ENCODE peak calls at places on chromosome 7, in nine cellular contexts. C is T-helper 2 cell, V is NCI-H1694 treated with DMSO at 0.1 percent for 48 hours, J is transverse colon, S is fibroblast of gingiva, G is neuronal stem cell, W is caudate nucleus, O is Panc1, X is hypothalamus. K is an unnamed sample.
A peak's percentile ranks its signal among the peaks of the same experiment; 100 is the strongest.

GRCh38 chr7:43764807-43765491 is 6.5 kb downstream of the BLVRA start:
- DNase-seq in C (no peak), V (no peak), J (no peak), S (peak; percentile 24), G (no peak), W (no peak), O (peak; percentile 63), X (no peak), K (no peak)

GRCh38 chr7:132251327-132251659 is 325.0 kb downstream of the PLXNA4 start:
- DNase-seq in C (no peak), V (peak; percentile 47), J (peak; percentile 88), S (no peak), G (peak; percentile 26), W (peak; percentile 31), O (no peak), X (peak; percentile 77), K (peak; percentile 88)

GRCh38 chr7:133830081-133830480 is 297.1 kb upstream of the LRGUK start:
- DNase-seq in C (no peak), V (no peak), J (no peak), S (no peak), G (no peak), W (no peak), O (no peak), X (no peak), K (no peak)

GRCh38 chr7:84549409-84549808 is 354.8 kb upstream of the SEMA3A start:
- DNase-seq in C (no peak), V (no peak), J (no peak), S (no peak), G (no peak), W (no peak), O (no peak), X (no peak), K (no peak)

GRCh38 chr7:142188159-142188558 is 69.7 kb downstream of the PRSS58 start:
- DNase-seq in C (peak; percentile 58), V (no peak), J (no peak), S (no peak), G (no peak), W (no peak), O (no peak), X (no peak), K (no peak)

GRCh38 chr7:97179454-97180104 is 62.1 kb downstream of the SDHAF3 start:
- DNase-seq in C (peak; percentile 64), V (peak; percentile 35), J (peak; percentile 23), S (peak; percentile 56), G (peak; percentile 53), W (peak; percentile 15), O (peak; percentile 43), X (peak; percentile 3), K (no peak)

GRCh38 chr7:32070051-32070405 is 179 bp downstream of the PDE1C start:
- DNase-seq in C (no peak), V (no peak), J (no peak), S (no peak), G (no peak), W (no peak), O (no peak), X (no peak), K (no peak)

GRCh38 chr7:36127075-36127740 is 25.8 kb upstream of the EEPD1 start:
- DNase-seq in C (no peak), V (peak; percentile 82), J (no peak), S (no peak), G (no peak), W (no peak), O (peak; percentile 46), X (no peak), K (no peak)

GRCh38 chr7:84629216-84629615 is 434.6 kb upstream of the SEMA3A start:
- DNase-seq in C (no peak), V (no peak), J (no peak), S (no peak), G (no peak), W (no peak), O (no peak), X (no peak), K (no peak)

GRCh38 chr7:86966920-86967319 is 92.5 kb downstream of the ELAPOR2 start:
- DNase-seq in C (no peak), V (no peak), J (no peak), S (no peak), G (no peak), W (no peak), O (no peak), X (no peak), K (no peak)

GRCh38 chr7:92781117-92781720 is 55.2 kb downstream of the CDK6 start:
- DNase-seq in C (no peak), V (no peak), J (no peak), S (peak; percentile 59), G (no peak), W (no peak), O (no peak), X (no peak), K (no peak)

GRCh38 chr7:154503962-154504550 is 451.9 kb downstream of the DPP6 start:
- DNase-seq in C (peak; percentile 13), V (peak; percentile 21), J (no peak), S (peak; percentile 4), G (peak; percentile 44), W (no peak), O (peak; percentile 41), X (no peak), K (no peak)

GRCh38 chr7:52260046-52260665 is 775.3 kb upstream of the POM121L12 start:
- DNase-seq in C (no peak), V (peak; percentile 3), J (no peak), S (no peak), G (peak; percentile 6), W (no peak), O (no peak), X (no peak), K (no peak)

GRCh38 chr7:113796557-113796956 is 122.3 kb downstream of the PPP1R3A start:
- DNase-seq in C (no peak), V (no peak), J (no peak), S (peak; percentile 55), G (no peak), W (no peak), O (no peak), X (no peak), K (no peak)

GRCh38 chr7:133633055-133633454 is 380.2 kb downstream of the EXOC4 start:
- DNase-seq in C (no peak), V (peak; percentile 0), J (no peak), S (peak; percentile 52), G (no peak), W (no peak), O (no peak), X (no peak), K (no peak)

GRCh38 chr7:100190059-100190711 is 12.5 kb downstream of the STAG3 start:
- DNase-seq in C (peak; percentile 71), V (no peak), J (no peak), S (peak; percentile 32), G (no peak), W (no peak), O (no peak), X (no peak), K (no peak)

GRCh38 chr7:76513817-76514799 is 3.8 kb downstream of the UPK3B start:
- DNase-seq in C (no peak), V (no peak), J (no peak), S (no peak), G (no peak), W (no peak), O (no peak), X (no peak), K (peak; percentile 69)

GRCh38 chr7:134627109-134627774 is 19.4 kb upstream of the BPGM start:
- DNase-seq in C (no peak), V (no peak), J (no peak), S (no peak), G (no peak), W (no peak), O (no peak), X (no peak), K (no peak)

GRCh38 chr7:64902806-64903721 is at the start of gene ZNF273:
- DNase-seq in C (peak; percentile 96), V (peak; percentile 86), J (peak; percentile 95), S (peak; percentile 83), G (peak; percentile 81), W (peak; percentile 76), O (peak; percentile 78), X (peak; percentile 84), K (peak; percentile 95)

GRCh38 chr7:26367219-26367711 is 75.6 kb downstream of the SNX10 start:
- DNase-seq in C (no peak), V (no peak), J (no peak), S (no peak), G (no peak), W (no peak), O (no peak), X (no peak), K (no peak)

GRCh38 chr7:1926908-1927306 is 256.8 kb downstream of the ELFN1 start:
- DNase-seq in C (peak; percentile 56), V (no peak), J (no peak), S (no peak), G (no peak), W (no peak), O (no peak), X (no peak), K (no peak)

GRCh38 chr7:18590744-18591340 is 95.3 kb downstream of the HDAC9 start:
- DNase-seq in C (no peak), V (peak; percentile 9), J (no peak), S (peak; percentile 68), G (peak; percentile 14), W (no peak), O (peak; percentile 45), X (no peak), K (no peak)

GRCh38 chr7:100472854-100473499 is 6.0 kb downstream of the TSC22D4 start:
- DNase-seq in C (no peak), V (no peak), J (no peak), S (no peak), G (no peak), W (no peak), O (no peak), X (no peak), K (peak; percentile 48)

GRCh38 chr7:151459726-151460473 is 20.0 kb upstream of the CRYGN start:
- DNase-seq in C (no peak), V (peak; percentile 33), J (peak; percentile 87), S (peak; percentile 96), G (peak; percentile 33), W (peak; percentile 52), O (peak; percentile 76), X (peak; percentile 49), K (peak; percentile 59)

GRCh38 chr7:48088559-48089414 is at the start of gene UPP1:
- DNase-seq in C (peak; percentile 93), V (peak; percentile 17), J (peak; percentile 97), S (peak; percentile 97), G (peak; percentile 79), W (peak; percentile 44), O (peak; percentile 91), X (peak; percentile 76), K (peak; percentile 97)

GRCh38 chr7:2399848-2400587 is 3.4 kb upstream of the CHST12 start:
- DNase-seq in C (peak; percentile 71), V (peak; percentile 42), J (peak; percentile 75), S (peak; percentile 92), G (no peak), W (no peak), O (peak; percentile 30), X (peak; percentile 45), K (peak; percentile 85)

GRCh38 chr7:105791926-105792325 is 84.5 kb downstream of the ATXN7L1 start:
- DNase-seq in C (no peak), V (no peak), J (no peak), S (no peak), G (no peak), W (no peak), O (no peak), X (no peak), K (no peak)

GRCh38 chr7:44884553-44885393 is 557 bp downstream of the PURB start:
- DNase-seq in C (peak; percentile 79), V (no peak), J (peak; percentile 59), S (peak; percentile 75), G (peak; percentile 43), W (peak; percentile 49), O (no peak), X (peak; percentile 45), K (peak; percentile 88)

GRCh38 chr7:22549667-22550513 is 49.9 kb upstream of the STEAP1B start:
- DNase-seq in C (peak; percentile 15), V (peak; percentile 41), J (no peak), S (no peak), G (peak; percentile 40), W (no peak), O (no peak), X (no peak), K (peak; percentile 79)